ENCODE peak calls at places on chromosomes 2 and 18, in four cellular contexts. A is CD4-positive, alpha-beta memory T cell; O is ascending aorta; Z is gastrocnemius medialis. P is an unnamed sample. For H3K4me1, the result is how much of the 10 kb centered on the place peaks cover.

GRCh38 chr2:102735431-102736130 is 26.2 kb upstream of the TMEM182 start:
- DNase-seq in A (no peak), O (no peak), Z (peak), P (no peak)

GRCh38 chr2:195304310-195304709 is 352.7 kb upstream of the SLC39A10 start:
- DNase-seq in A (no peak), O (no peak), Z (no peak), P (no peak)

GRCh38 chr2:205763708-205764501 is 81.6 kb downstream of the NRP2 start:
- DNase-seq in A (peak), O (no peak), Z (no peak), P (peak)

GRCh38 chr2:112547333-112547732 is 5.1 kb downstream of the POLR1B start:
- DNase-seq in A (no peak), O (no peak), Z (peak), P (no peak)

GRCh38 chr18:31581498-31582197 is 10.0 kb upstream of the TTR start:
- DNase-seq in A (no peak), O (no peak), Z (no peak), P (no peak)

GRCh38 chr2:183011741-183012140 is 26.5 kb downstream of the NCKAP1 start:
- DNase-seq in A (no peak), O (no peak), Z (no peak), P (no peak)

GRCh38 chr2:98936133-98936916 is at the start of gene CRACDL:
- DNase-seq in A (no peak), O (no peak), Z (no peak), P (no peak)

GRCh38 chr2:118800736-118801135 is 46.7 kb downstream of the EN1 start:
- DNase-seq in A (no peak), O (no peak), Z (no peak), P (no peak)

GRCh38 chr2:226548706-226549105 is 250.9 kb downstream of the IRS1 start:
- DNase-seq in A (no peak), O (no peak), Z (no peak), P (no peak)

GRCh38 chr2:148253716-148254115 is 232.8 kb downstream of the MBD5 start:
- DNase-seq in A (peak), O (no peak), Z (no peak), P (no peak)

GRCh38 chr2:201937343-201937742 is 96.3 kb upstream of the FZD7 start:
- DNase-seq in A (no peak), O (no peak), Z (no peak), P (no peak)

GRCh38 chr2:16189851-16190160 is 249.5 kb downstream of the MYCN start:
- DNase-seq in A (no peak), O (no peak), Z (no peak), P (no peak)

GRCh38 chr18:23115683-23116096 is 19.6 kb upstream of the CABLES1 start:
- DNase-seq in A (no peak), O (no peak), Z (no peak), P (no peak)

GRCh38 chr2:224062481-224063307 is 23.6 kb upstream of the SERPINE2 start:
- DNase-seq in A (no peak), O (no peak), Z (no peak), P (no peak)

GRCh38 chr2:31420936-31421335 is 6.4 kb upstream of the XDH start:
- DNase-seq in A (no peak), O (no peak), Z (no peak), P (no peak)

GRCh38 chr2:29074401-29074800 is at the start of gene PCARE:
- DNase-seq in A (no peak), O (no peak), Z (no peak), P (no peak)

GRCh38 chr2:183996825-183997823 is 601.2 kb upstream of the ZNF804A start:
- DNase-seq in A (no peak), O (no peak), Z (no peak), P (no peak)

GRCh38 chr2:20452551-20452950 is 5.7 kb downstream of the RHOB start:
- DNase-seq in A (no peak), O (no peak), Z (no peak), P (no peak)

GRCh38 chr2:120504936-120505705 is 159.2 kb downstream of the INHBB start:
- DNase-seq in A (no peak), O (no peak), Z (no peak), P (no peak)

GRCh38 chr2:20457027-20457426 is 10.2 kb downstream of the RHOB start:
- DNase-seq in A (no peak), O (no peak), Z (no peak), P (no peak)

GRCh38 chr2:158458617-158458920 is 1.8 kb downstream of the PKP4 start:
- DNase-seq in A (no peak), O (no peak), Z (no peak), P (no peak)

GRCh38 chr2:95158891-95159619 is 593 bp downstream of the ZNF514 start:
- DNase-seq in A (no peak), O (no peak), Z (peak), P (no peak)

GRCh38 chr2:36701391-36701795 is 4.9 kb downstream of the VIT start:
- DNase-seq in A (no peak), O (no peak), Z (no peak), P (no peak)

GRCh38 chr2:152171733-152172132 is 3.8 kb downstream of the STAM2 start:
- DNase-seq in A (no peak), O (no peak), Z (no peak), P (no peak)

GRCh38 chr2:152175012-152175367 is 573 bp downstream of the STAM2 start:
- DNase-seq in A (no peak), O (no peak), Z (no peak), P (no peak)

GRCh38 chr2:152175368-152176112 is at the start of gene STAM2:
- DNase-seq in A (peak), O (peak), Z (peak), P (peak)

GRCh38 chr2:152176113-152176714 is 651 bp upstream of the STAM2 start:
- DNase-seq in A (no peak), O (no peak), Z (no peak), P (no peak)

GRCh38 chr2:152174574-152174973 is 989 bp downstream of the STAM2 start:
- DNase-seq in A (no peak), O (no peak), Z (no peak), P (no peak)
- H3K4me3 ChIP-seq in A (peak), O (peak), Z (peak), P (peak)

DNA sequence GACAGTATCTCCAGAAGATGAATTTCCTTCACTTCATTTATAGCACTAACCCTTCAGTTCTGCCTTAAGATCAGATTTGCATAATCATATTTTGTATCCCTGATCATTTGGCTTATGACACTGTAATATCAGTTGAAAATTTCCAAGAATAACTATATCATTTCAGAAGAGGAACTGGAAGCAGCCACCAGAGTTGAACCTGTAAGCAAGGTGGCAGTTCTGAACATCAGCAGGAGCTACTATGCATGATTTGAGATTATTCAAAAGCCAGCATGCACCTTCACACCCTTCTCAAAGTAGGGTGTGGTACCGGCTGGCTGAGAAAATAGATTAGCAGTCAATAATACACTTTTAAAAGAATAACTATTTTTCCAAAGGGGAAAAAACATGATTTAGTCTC is 328.2 kb downstream of the DLGAP1 start:
- DNase-seq in A (no peak), O (no peak), Z (no peak), P (no peak)
- H3K27ac ChIP-seq in A (no peak), O (no peak), Z (no peak), P (no peak)

GRCh38 chr2:27708666-27709065 is 45.0 kb downstream of the SLC4A1AP start:
- DNase-seq in A (no peak), O (no peak), Z (no peak), P (no peak)
- H3K4me1 ChIP-seq in A (under half), O (under half), Z (under half), P (under half)

GRCh38 chr2:237486334-237486818 is 675 bp upstream of the MLPH start:
- DNase-seq in A (no peak), O (no peak), Z (no peak), P (no peak)
- H3K4me3 ChIP-seq in A (no peak), O (peak), Z (peak), P (no peak)

GRCh38 chr18:42850174-42850766 is 265.2 kb downstream of the RIT2 start:
- DNase-seq in A (no peak), O (no peak), Z (no peak), P (no peak)
- H3K27ac ChIP-seq in A (no peak), O (no peak), Z (no peak), P (no peak)

DNA sequence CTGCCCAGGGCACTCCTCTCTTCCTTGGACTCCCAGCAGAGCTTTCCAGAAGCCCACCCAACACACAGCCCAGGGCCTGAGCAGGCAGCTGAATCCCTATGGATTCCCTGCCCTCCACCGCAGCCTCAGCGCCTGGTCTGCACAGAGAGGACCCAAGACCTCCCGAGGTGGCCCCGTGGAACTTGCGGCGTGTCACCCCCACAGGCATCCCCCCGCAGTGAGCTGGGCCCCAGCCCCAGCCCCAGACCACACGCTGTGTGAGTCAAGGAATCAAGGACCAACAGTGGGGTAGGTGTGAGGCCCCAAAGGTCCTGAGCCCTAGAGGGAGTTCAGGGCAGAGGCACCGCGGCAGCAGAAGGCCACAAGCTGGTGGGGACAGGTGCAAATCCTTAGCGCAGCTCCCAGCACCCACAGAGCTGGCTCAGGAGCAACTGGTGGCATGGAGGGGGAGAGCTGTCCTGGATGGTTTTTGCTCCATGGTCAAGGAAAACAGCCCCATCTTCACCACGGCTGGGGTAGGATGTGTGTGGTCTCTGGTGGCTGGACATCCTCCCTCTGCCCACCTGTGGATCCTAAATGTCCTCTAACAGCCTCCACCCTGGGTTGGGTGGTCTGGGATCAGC is 8.5 kb downstream of the HS6ST1 start:
- DNase-seq in A (no peak), O (peak), Z (no peak), P (no peak)
- H3K4me1 ChIP-seq in A (under half), O (under half), Z (half or more), P (under half)

DNA sequence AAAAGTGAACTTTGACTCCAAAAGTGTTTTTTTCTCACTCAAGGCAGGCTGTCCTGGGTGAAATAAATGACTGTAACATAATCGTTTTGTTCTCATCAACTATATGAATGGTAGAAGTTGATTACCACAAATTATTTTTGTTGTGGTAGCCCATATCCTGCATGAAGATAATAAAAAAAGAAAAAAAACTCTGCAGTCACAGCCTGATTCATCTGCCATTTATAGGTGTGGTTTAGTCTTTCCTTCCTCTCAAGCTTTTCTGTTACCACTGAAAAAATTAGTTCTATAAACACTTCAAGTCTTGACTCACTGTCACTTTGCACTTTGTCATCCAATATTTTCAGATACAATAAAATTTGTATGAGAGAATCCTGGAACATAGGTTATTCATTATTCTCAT is 522.0 kb downstream of the PLCL1 start:
- DNase-seq in A (peak), O (no peak), Z (no peak), P (no peak)
- H3K4me3 ChIP-seq in A (no peak), O (no peak), Z (no peak), P (no peak)

P was measured in naive thymus-derived CD4-positive, alpha-beta T cell.